ENCODE peak calls at places on chromosomes 6 and 20, in ten cellular contexts. N is effector CD4-positive, alpha-beta T cell; F is T follicular helper cell; W is CD4-positive, alpha-beta T cell; M is uterus; L is adrenal gland; I is activated CD4-positive, alpha-beta T cell treated with anti-CD3 and anti-CD28 coated beads for 48 hours; U is GM12865; X is RWPE1; Z is HTR-8/SVneo. H is an unnamed sample.

GRCh38 chr6:31836036-31836675 is 8.6 kb downstream of the HSPA1B start:
- DNase-seq in N (no peak), F (no peak), W (no peak), M (no peak), L (peak), I (no peak), U (no peak), X (no peak), Z (no peak), H (no peak)

GRCh38 chr20:61759286-61760065 is 306.2 kb downstream of the TAF4 start:
- DNase-seq in N (no peak), F (no peak), W (no peak), M (no peak), L (no peak), I (no peak), U (no peak), X (no peak), Z (no peak), H (no peak)

GRCh38 chr6:2853766-2854393 is 12.2 kb upstream of the SERPINB1 start:
- DNase-seq in N (peak), F (peak), W (peak), M (peak), L (peak), I (peak), U (peak), X (peak), Z (peak), H (peak)

GRCh38 chr6:109687271-109687721 is 3.7 kb downstream of the AK9 start:
- DNase-seq in N (no peak), F (no peak), W (no peak), M (no peak), L (peak), I (peak), U (no peak), X (peak), Z (no peak), H (no peak)

GRCh38 chr20:59850018-59850641 is 83.3 kb downstream of the SYCP2 start:
- DNase-seq in N (no peak), F (no peak), W (no peak), M (no peak), L (no peak), I (no peak), U (peak), X (peak), Z (peak), H (no peak)

GRCh38 chr20:63068711-63069367 is 62.1 kb upstream of the BHLHE23 start:
- DNase-seq in N (no peak), F (no peak), W (no peak), M (no peak), L (no peak), I (no peak), U (no peak), X (no peak), Z (no peak), H (no peak)

GRCh38 chr6:66865771-66866170 is 1158.7 kb upstream of the EYS start:
- DNase-seq in N (no peak), F (no peak), W (no peak), M (no peak), L (no peak), I (no peak), U (no peak), X (no peak), Z (no peak), H (no peak)

GRCh38 chr6:147000545-147001488 is 203.4 kb upstream of the STXBP5 start:
- DNase-seq in N (no peak), F (no peak), W (no peak), M (no peak), L (no peak), I (no peak), U (no peak), X (no peak), Z (no peak), H (no peak)

GRCh38 chr6:114085206-114085605 is 114.3 kb upstream of the HDAC2 start:
- DNase-seq in N (no peak), F (no peak), W (no peak), M (no peak), L (no peak), I (no peak), U (no peak), X (no peak), Z (no peak), H (no peak)

GRCh38 chr20:47343007-47343472 is 13.5 kb downstream of the ZMYND8 start:
- DNase-seq in N (no peak), F (no peak), W (no peak), M (no peak), L (no peak), I (no peak), U (no peak), X (no peak), Z (no peak), H (no peak)

GRCh38 chr6:160972111-160972510 is 19.5 kb upstream of the MAP3K4 start:
- DNase-seq in N (no peak), F (no peak), W (no peak), M (no peak), L (no peak), I (no peak), U (peak), X (peak), Z (peak), H (no peak)

GRCh38 chr20:60808701-60809100 is 443.4 kb upstream of the CDH4 start:
- DNase-seq in N (no peak), F (no peak), W (no peak), M (no peak), L (no peak), I (no peak), U (no peak), X (no peak), Z (no peak), H (no peak)

GRCh38 chr20:17862171-17862570 is 106.4 kb downstream of the SNX5 start:
- DNase-seq in N (no peak), F (no peak), W (no peak), M (no peak), L (no peak), I (no peak), U (no peak), X (no peak), Z (no peak), H (no peak)

GRCh38 chr6:142624978-142625715 is 319.8 kb downstream of the HIVEP2 start:
- DNase-seq in N (no peak), F (no peak), W (no peak), M (no peak), L (no peak), I (no peak), U (no peak), X (peak), Z (no peak), H (no peak)

GRCh38 chr6:164531745-164532144 is 777.7 kb downstream of the C6orf118 start:
- DNase-seq in N (no peak), F (no peak), W (no peak), M (no peak), L (no peak), I (no peak), U (no peak), X (peak), Z (no peak), H (no peak)

GRCh38 chr20:50845566-50846211 is 50.8 kb downstream of the BCAS4 start:
- DNase-seq in N (no peak), F (no peak), W (no peak), M (no peak), L (no peak), I (no peak), U (no peak), X (peak), Z (no peak), H (no peak)

GRCh38 chr6:109236140-109237081 is 141.1 kb downstream of the CEP57L1 start:
- DNase-seq in N (no peak), F (no peak), W (peak), M (no peak), L (no peak), I (peak), U (peak), X (no peak), Z (no peak), H (peak)

GRCh38 chr6:52541135-52541534 is 35.7 kb downstream of the TRAM2 start:
- DNase-seq in N (no peak), F (no peak), W (no peak), M (no peak), L (no peak), I (no peak), U (no peak), X (no peak), Z (no peak), H (no peak)

GRCh38 chr20:17419459-17419858 is 111.7 kb downstream of the BFSP1 start:
- DNase-seq in N (no peak), F (no peak), W (no peak), M (no peak), L (no peak), I (no peak), U (no peak), X (no peak), Z (no peak), H (no peak)

GRCh38 chr20:42494290-42494689 is 695.4 kb downstream of the PTPRT start:
- DNase-seq in N (no peak), F (no peak), W (no peak), M (no peak), L (no peak), I (no peak), U (no peak), X (no peak), Z (no peak), H (no peak)

GRCh38 chr20:1357921-1358671 is 29.2 kb upstream of the SDCBP2 start:
- DNase-seq in N (no peak), F (no peak), W (no peak), M (no peak), L (no peak), I (peak), U (no peak), X (no peak), Z (no peak), H (no peak)

GRCh38 chr6:40054602-40055001 is 120.3 kb upstream of the MOCS1 start:
- DNase-seq in N (no peak), F (no peak), W (no peak), M (no peak), L (no peak), I (no peak), U (no peak), X (no peak), Z (no peak), H (no peak)

GRCh38 chr6:68169922-68170321 is 465.2 kb upstream of the ADGRB3 start:
- DNase-seq in N (no peak), F (no peak), W (no peak), M (no peak), L (no peak), I (no peak), U (no peak), X (no peak), Z (no peak), H (no peak)

GRCh38 chr6:64815718-64816117 is 891.3 kb downstream of the EYS start:
- DNase-seq in N (no peak), F (no peak), W (no peak), M (no peak), L (no peak), I (no peak), U (no peak), X (no peak), Z (no peak), H (no peak)